ENCODE peak calls at places on chromosome 6, in five cellular contexts. V is activated naive CD4-positive, alpha-beta T cell; G is EH; S is heart left ventricle; U is stromal cell of bone marrow. B is an unnamed sample.

GRCh38 chr6:57021086-57021720 is 25.3 kb upstream of the KIAA1586 start:
- DNase-seq in V (no peak), G (peak), S (no peak), U (peak), B (peak)

GRCh38 chr6:1170793-1171192 is 141.1 kb upstream of the FOXQ1 start:
- DNase-seq in V (no peak), G (no peak), S (no peak), U (no peak), B (no peak)

GRCh38 chr6:153511896-153512496 is 380.9 kb upstream of the RGS17 start:
- DNase-seq in V (no peak), G (peak), S (no peak), U (peak), B (peak)

GRCh38 chr6:144149894-144150672 is at the start of gene STX11:
- DNase-seq in V (peak), G (peak), S (peak), U (no peak), B (peak)

GRCh38 chr6:127023001-127023778 is 95.3 kb upstream of the RSPO3 start:
- DNase-seq in V (no peak), G (no peak), S (no peak), U (no peak), B (no peak)

GRCh38 chr6:56033451-56033850 is 158.1 kb upstream of the BMP5 start:
- DNase-seq in V (no peak), G (no peak), S (no peak), U (no peak), B (no peak)

GRCh38 chr6:74638467-74638866 is 567.4 kb downstream of the COL12A1 start:
- DNase-seq in V (no peak), G (peak), S (no peak), U (no peak), B (no peak)

GRCh38 chr6:3714768-3715167 is 36.7 kb downstream of the PXDC1 start:
- DNase-seq in V (no peak), G (no peak), S (no peak), U (no peak), B (no peak)

GRCh38 chr6:32081168-32081624 is 27.9 kb downstream of the TNXB start:
- DNase-seq in V (no peak), G (peak), S (peak), U (peak), B (peak)